ENCODE peak calls at places on chromosomes 3 and 15, in six cellular contexts. D is IMR-90, F is neuronal stem cell, W is H1, R is mesenchymal stem cell, B is trophoblast cell. T is an unnamed sample.

GRCh38 chr3:100400424-100400781 is 486 bp downstream of the TOMM70 start:
- DNase-seq in F (peak), B (peak), W (peak), R (peak), D (peak), T (no peak)

GRCh38 chr3:183485093-183485492 is 56.7 kb upstream of the MCF2L2 start:
- DNase-seq in W (peak), R (no peak), D (no peak), F (no peak), B (no peak), T (no peak)

GRCh38 chr3:122415104-122415744 is 638 bp downstream of the WDR5B start:
- DNase-seq in B (peak), W (peak), F (no peak), D (peak), R (peak), T (peak)

GRCh38 chr3:152790988-152791387 is 43.9 kb upstream of the P2RY1 start:
- DNase-seq in B (no peak), F (no peak), D (no peak), W (no peak), R (peak), T (no peak)

GRCh38 chr3:17065881-17066280 is 181.1 kb downstream of the PLCL2 start:
- DNase-seq in B (no peak), D (no peak), F (no peak), W (no peak), R (no peak), T (no peak)

GRCh38 chr3:140563206-140563605 is 114.7 kb upstream of the TRIM42 start:
- DNase-seq in R (no peak), D (no peak), B (no peak), W (no peak), F (no peak), T (no peak)

GRCh38 chr3:119769394-119770149 is 12.3 kb upstream of the NR1I2 start:
- DNase-seq in B (no peak), W (no peak), R (no peak), F (no peak), D (peak), T (no peak)

GRCh38 chr3:134406331-134407246 is 32.3 kb upstream of the AMOTL2 start:
- DNase-seq in D (no peak), F (peak), W (peak), B (no peak), R (peak), T (peak)

GRCh38 chr15:77643764-77644163 is 11.1 kb upstream of the LINGO1 start:
- DNase-seq in W (no peak), D (no peak), R (no peak), F (no peak), B (no peak), T (no peak)

GRCh38 chr3:134066539-134067310 is 37.0 kb upstream of the SLCO2A1 start:
- DNase-seq in W (peak), F (no peak), B (peak), D (no peak), R (no peak), T (no peak)

GRCh38 chr15:40922608-40923005 is 6.5 kb upstream of the DLL4 start:
- DNase-seq in D (no peak), B (no peak), W (no peak), F (no peak), R (no peak), T (no peak)
- H3K14ac ChIP-seq in D (no peak), B (no peak), W (no peak), F (peak), R (no peak), T (no peak)

DNA sequence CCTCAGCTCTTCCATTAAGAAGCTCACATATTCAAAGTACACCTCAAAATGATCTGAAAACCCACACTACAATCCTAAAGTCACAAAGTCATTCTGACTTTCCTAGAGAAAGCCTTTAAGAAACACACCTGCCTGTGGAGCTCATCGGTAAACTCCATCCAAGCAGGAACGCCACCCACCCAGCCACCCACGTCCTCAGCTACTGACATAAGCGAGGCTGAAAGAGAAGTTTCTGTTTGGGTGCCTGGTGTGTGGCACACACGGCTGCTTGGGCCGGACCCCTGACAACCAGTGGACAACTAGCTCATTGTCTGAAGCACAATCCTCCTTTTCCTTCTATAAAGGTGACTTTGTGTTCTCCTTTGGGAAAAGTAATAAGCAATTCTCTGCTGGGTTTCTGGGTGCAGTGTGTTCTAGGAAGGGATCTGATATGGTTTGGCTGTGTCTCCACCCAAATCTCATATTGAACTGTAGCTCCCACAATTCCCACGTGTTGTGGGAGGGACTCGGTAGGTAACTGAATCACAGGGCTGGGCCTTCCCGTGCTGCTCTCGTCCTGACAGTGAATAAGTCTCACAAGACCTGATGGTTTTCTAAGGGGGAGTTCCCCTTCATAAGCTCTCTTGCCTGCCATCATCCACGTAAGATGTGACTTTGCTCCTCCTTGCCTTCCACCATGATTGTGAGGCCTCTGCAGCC is 26.1 kb downstream of the FAM174B start:
- DNase-seq in D (no peak), B (no peak), W (no peak), F (no peak), R (no peak), T (no peak)
- H3K27ac ChIP-seq in D (no peak), B (no peak), W (no peak), F (no peak), R (no peak), T (no peak)

DNA sequence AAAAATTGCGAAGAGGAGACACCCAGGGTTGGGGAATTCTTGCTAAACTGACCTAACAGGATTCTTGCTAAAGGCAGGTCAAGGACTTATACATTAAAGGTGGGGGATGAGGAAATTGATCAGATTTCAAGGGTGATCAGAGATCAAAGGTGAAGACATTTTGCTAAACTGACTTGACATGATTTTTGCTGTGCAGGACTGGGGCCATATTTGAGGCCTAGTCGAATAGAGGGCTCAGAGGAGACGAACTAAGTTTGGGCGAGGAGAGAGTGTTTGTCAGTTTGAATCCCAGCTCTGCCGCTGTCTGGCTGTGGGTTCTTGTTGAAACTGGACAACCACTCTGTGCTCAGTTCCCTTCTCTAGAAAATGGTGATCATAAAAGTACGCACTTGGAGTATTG is 364.7 kb upstream of the PROK2 start:
- DNase-seq in B (no peak), R (no peak), F (no peak), D (no peak), W (no peak), T (no peak)
- H3K14ac ChIP-seq in B (no peak), R (no peak), F (no peak), D (no peak), W (no peak), T (no peak)

DNA sequence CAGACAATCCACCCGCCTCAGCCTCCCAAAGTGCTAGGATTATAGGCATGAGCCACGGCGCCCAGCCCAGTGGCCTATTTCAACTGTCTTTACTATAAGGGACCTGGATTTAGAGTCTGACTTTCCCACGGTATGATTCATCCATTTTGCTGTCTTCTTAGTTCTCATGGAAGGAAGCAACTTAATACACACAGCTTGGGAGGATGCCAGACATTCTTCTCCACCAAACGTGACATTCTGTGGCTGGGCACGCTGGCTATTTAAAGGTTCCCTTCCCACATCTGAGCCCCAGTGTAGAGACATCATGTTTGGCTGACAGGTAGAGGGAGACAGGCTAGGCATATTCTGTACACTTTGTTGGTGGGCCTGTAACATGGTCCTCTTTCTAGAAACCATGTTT is 26.2 kb downstream of the FAM43A start:
- DNase-seq in F (no peak), D (peak), W (no peak), R (peak), B (peak), T (no peak)
- H3K27ac ChIP-seq in F (no peak), D (no peak), W (no peak), R (no peak), B (no peak), T (no peak)

GRCh38 chr15:90744759-90745402 is 27.7 kb downstream of the BLM start:
- DNase-seq in D (no peak), R (no peak), F (no peak), W (no peak), B (no peak), T (no peak)
- H3K14ac ChIP-seq in D (no peak), R (no peak), F (no peak), W (no peak), B (no peak), T (no peak)

GRCh38 chr3:195820901-195821300 is 9.2 kb upstream of the MUC4 start:
- DNase-seq in F (no peak), W (no peak), R (no peak), D (no peak), B (peak), T (no peak)
- H3K27ac ChIP-seq in F (no peak), W (no peak), R (no peak), D (no peak), B (no peak), T (no peak)

GRCh38 chr15:79161837-79162508 is 71.4 kb upstream of the RASGRF1 start:
- DNase-seq in D (no peak), B (no peak), F (no peak), R (no peak), W (no peak), T (no peak)

GRCh38 chr15:79164043-79164442 is 73.5 kb upstream of the RASGRF1 start:
- DNase-seq in B (no peak), D (no peak), F (no peak), W (no peak), R (no peak), T (no peak)

GRCh38 chr15:79166311-79166955 is 75.9 kb upstream of the RASGRF1 start:
- DNase-seq in F (no peak), R (no peak), B (no peak), W (no peak), D (no peak), T (no peak)

GRCh38 chr15:79163395-79163794 is 72.8 kb upstream of the RASGRF1 start:
- DNase-seq in B (no peak), F (no peak), R (no peak), D (no peak), W (no peak), T (no peak)

DNA sequence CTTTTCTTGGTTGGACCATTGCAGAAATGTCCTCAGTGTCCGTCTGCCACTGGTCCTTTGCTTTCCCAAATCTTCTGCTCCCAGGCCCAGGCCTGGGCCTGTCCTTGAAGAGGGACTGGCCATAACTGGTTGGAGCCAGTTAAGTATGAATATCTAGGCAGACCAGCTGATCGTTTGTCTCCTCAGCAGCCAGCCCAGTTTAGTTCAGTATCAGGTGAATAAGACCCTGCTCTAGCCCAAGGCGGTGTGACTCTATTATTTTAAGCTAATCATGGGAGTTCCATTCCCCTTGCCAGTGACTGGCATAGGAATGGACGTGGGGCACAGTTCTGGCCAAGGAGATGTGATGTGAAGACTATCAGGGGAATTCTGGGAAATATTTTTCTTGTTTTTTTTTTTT is 73.9 kb upstream of the RASGRF1 start:
- DNase-seq in W (no peak), D (no peak), B (no peak), F (no peak), R (no peak), T (no peak)
- H3K14ac ChIP-seq in W (no peak), D (no peak), B (no peak), F (no peak), R (no peak), T (no peak)